ENCODE peak calls at places on chromosomes 5 and 9, in eight cellular contexts. I is HCT116, R is hepatocyte, G is PC-3, M is GM23338, K is SK-N-SH, V is neural progenitor cell, C is MM.1S. A is an unnamed sample.

GRCh38 chr9:110340306-110340705 is 2.6 kb upstream of the TXNDC8 start:
- DNase-seq in I (peak), R (no peak), G (peak), M (peak), K (no peak), V (peak), C (peak), A (peak)

GRCh38 chr9:92965759-92966517 is 18.6 kb downstream of the FGD3 start:
- DNase-seq in I (no peak), R (no peak), G (no peak), M (no peak), K (no peak), V (no peak), C (no peak), A (no peak)

GRCh38 chr5:51386916-51387853 is 3.9 kb downstream of the ISL1 start:
- DNase-seq in I (no peak), R (peak), G (no peak), M (peak), K (peak), V (peak), C (no peak), A (no peak)

GRCh38 chr5:59608745-59609144 is 284.8 kb downstream of the PDE4D start:
- DNase-seq in I (no peak), R (no peak), G (no peak), M (no peak), K (no peak), V (no peak), C (no peak), A (no peak)

GRCh38 chr9:89701221-89701798 is 96.5 kb downstream of the GADD45G start:
- DNase-seq in I (no peak), R (no peak), G (no peak), M (no peak), K (no peak), V (no peak), C (no peak), A (peak)

GRCh38 chr9:37625262-37626147 is 25.2 kb upstream of the FRMPD1 start:
- DNase-seq in I (no peak), R (no peak), G (no peak), M (no peak), K (no peak), V (peak), C (no peak), A (no peak)

GRCh38 chr9:95108777-95109176 is 208.7 kb downstream of the FANCC start:
- DNase-seq in I (no peak), R (no peak), G (no peak), M (no peak), K (no peak), V (no peak), C (no peak), A (no peak)

GRCh38 chr5:132098151-132098594 is 24.6 kb downstream of the CSF2 start:
- DNase-seq in I (no peak), R (no peak), G (no peak), M (no peak), K (no peak), V (no peak), C (no peak), A (no peak)

GRCh38 chr5:163964650-163965049 is 459.2 kb downstream of the MAT2B start:
- DNase-seq in I (no peak), R (no peak), G (no peak), M (peak), K (no peak), V (peak), C (no peak), A (no peak)

GRCh38 chr9:13446261-13446660 is 166.8 kb upstream of the MPDZ start:
- DNase-seq in I (no peak), R (no peak), G (no peak), M (no peak), K (no peak), V (no peak), C (no peak), A (no peak)

GRCh38 chr9:70478963-70479641 is 64.6 kb upstream of the KLF9 start:
- DNase-seq in I (no peak), R (peak), G (no peak), M (no peak), K (no peak), V (no peak), C (no peak), A (no peak)

GRCh38 chr9:133861103-133861502 is 123.0 kb upstream of the SARDH start:
- DNase-seq in I (no peak), R (no peak), G (no peak), M (no peak), K (no peak), V (no peak), C (no peak), A (no peak)

GRCh38 chr5:53983568-53984465 is 326.6 kb downstream of the ARL15 start:
- DNase-seq in I (no peak), R (no peak), G (peak), M (no peak), K (no peak), V (no peak), C (no peak), A (no peak)

GRCh38 chr5:54135042-54135441 is 175.3 kb downstream of the ARL15 start:
- DNase-seq in I (no peak), R (no peak), G (no peak), M (no peak), K (no peak), V (no peak), C (no peak), A (no peak)

GRCh38 chr5:78527925-78528324 is 120.6 kb downstream of the LHFPL2 start:
- DNase-seq in I (no peak), R (no peak), G (no peak), M (no peak), K (no peak), V (no peak), C (no peak), A (no peak)

GRCh38 chr9:137975936-137976565 is 98.5 kb downstream of the CACNA1B start:
- DNase-seq in I (no peak), R (peak), G (no peak), M (no peak), K (no peak), V (no peak), C (no peak), A (no peak)

GRCh38 chr5:180591249-180591887 is at the start of gene SCGB3A1:
- DNase-seq in I (no peak), R (no peak), G (no peak), M (peak), K (peak), V (peak), C (no peak), A (no peak)

GRCh38 chr5:17190242-17190778 is 27.1 kb upstream of the BASP1 start:
- DNase-seq in I (peak), R (peak), G (peak), M (peak), K (peak), V (peak), C (peak), A (peak)

GRCh38 chr5:126274396-126274795 is 148.8 kb upstream of the GRAMD2B start:
- DNase-seq in I (no peak), R (no peak), G (peak), M (no peak), K (no peak), V (no peak), C (no peak), A (no peak)

GRCh38 chr9:71001780-71002386 is 119.5 kb downstream of the TRPM3 start:
- DNase-seq in I (peak), R (peak), G (peak), M (peak), K (peak), V (peak), C (peak), A (peak)

GRCh38 chr9:5452286-5452609 is 1.9 kb downstream of the CD274 start:
- DNase-seq in I (no peak), R (no peak), G (no peak), M (no peak), K (no peak), V (no peak), C (no peak), A (no peak)
- TF ChIP-seq EZH2phosphoT487 in I (no peak), R (no peak), G (no peak), M (no peak), K (no peak), V (no peak), C (no peak), A (no peak)

GRCh38 chr9:22813520-22813919 is 366.9 kb downstream of the DMRTA1 start:
- DNase-seq in I (no peak), R (peak), G (no peak), M (peak), K (peak), V (peak), C (peak), A (peak)
- TF ChIP-seq CTCF in I (peak), R (peak), G (no peak), M (peak), K (peak), V (peak), C (peak), A (peak)

DNA sequence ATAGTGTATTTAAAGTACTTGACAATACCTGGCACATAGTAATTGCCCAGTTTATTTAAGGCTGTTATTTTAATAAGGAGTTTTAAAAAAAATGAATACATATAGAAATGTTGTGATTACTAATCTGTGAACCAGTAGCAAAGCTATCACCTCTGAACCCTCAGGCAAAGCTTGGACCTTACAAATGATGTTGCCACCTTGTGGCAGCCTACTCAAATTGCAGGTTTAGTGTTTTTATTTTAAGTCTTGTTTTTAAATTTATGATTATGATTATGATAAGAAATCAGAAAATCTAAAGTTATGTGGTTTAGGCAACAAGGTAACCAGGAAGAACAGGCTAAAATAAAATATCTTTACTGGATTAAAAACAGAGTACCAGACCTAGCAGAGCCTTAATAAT is 35.8 kb downstream of the PPARGC1B start:
- DNase-seq in I (peak), R (no peak), G (peak), M (peak), K (no peak), V (no peak), C (peak), A (peak)
- TF ChIP-seq EZH2phosphoT487 in I (no peak), R (no peak), G (no peak), M (no peak), K (no peak), V (no peak), C (no peak), A (no peak)

GRCh38 chr5:168874713-168875380 is 295.7 kb upstream of the PANK3 start:
- DNase-seq in I (peak), R (peak), G (peak), M (peak), K (no peak), V (peak), C (no peak), A (no peak)
- TF ChIP-seq CTCF in I (peak), R (peak), G (peak), M (peak), K (peak), V (peak), C (no peak), A (no peak)

A was measured in OCI-LY7.